ENCODE peak calls at places on chromosomes 2 and 18, in four cellular contexts. One of them, this sample, is unnamed.

GRCh38 chr18:28494151-28494550 is 317.2 kb upstream of the CDH2 start:
- DNase-seq in spleen: no peak
- DNase-seq in GM12891: no peak
- DNase-seq in lower leg skin: no peak
- DNase-seq in this sample: no peak

GRCh38 chr2:172465417-172466334 is 38.3 kb downstream of the ITGA6 start:
- DNase-seq in spleen: peak; percentile 80
- DNase-seq in GM12891: peak; percentile 21
- DNase-seq in lower leg skin: peak; percentile 77
- DNase-seq in this sample: peak; percentile 47

GRCh38 chr2:56133441-56133840 is 50.3 kb upstream of the CCDC85A start:
- DNase-seq in spleen: no peak
- DNase-seq in GM12891: no peak
- DNase-seq in lower leg skin: no peak
- DNase-seq in this sample: no peak

GRCh38 chr2:43209204-43209717 is 17.1 kb downstream of the ZFP36L2 start:
- DNase-seq in spleen: no peak
- DNase-seq in GM12891: no peak
- DNase-seq in lower leg skin: no peak
- DNase-seq in this sample: no peak

GRCh38 chr2:20577495-20578235 is 73.2 kb downstream of the HS1BP3 start:
- DNase-seq in spleen: peak; percentile 73
- DNase-seq in GM12891: no peak
- DNase-seq in lower leg skin: peak; percentile 59
- DNase-seq in this sample: peak; percentile 68

GRCh38 chr2:236702693-236703092 is 133.1 kb downstream of the ACKR3 start:
- DNase-seq in spleen: no peak
- DNase-seq in GM12891: no peak
- DNase-seq in lower leg skin: no peak
- DNase-seq in this sample: no peak

GRCh38 chr2:238868616-238869292 is 20.9 kb downstream of the TWIST2 start:
- DNase-seq in spleen: peak; percentile 67
- DNase-seq in GM12891: no peak
- DNase-seq in lower leg skin: peak; percentile 89
- DNase-seq in this sample: no peak

GRCh38 chr2:236117861-236118269 is 50.3 kb downstream of the GBX2 start:
- DNase-seq in spleen: no peak
- DNase-seq in GM12891: no peak
- DNase-seq in lower leg skin: no peak
- DNase-seq in this sample: no peak

GRCh38 chr18:32383040-32383819 is 87.5 kb downstream of the GAREM1 start:
- DNase-seq in spleen: no peak
- DNase-seq in GM12891: no peak
- DNase-seq in lower leg skin: no peak
- DNase-seq in this sample: peak; percentile 5

GRCh38 chr18:48953096-48953706 is 2.4 kb upstream of the SMAD7 start:
- DNase-seq in spleen: peak; percentile 78
- DNase-seq in GM12891: no peak
- DNase-seq in lower leg skin: no peak
- DNase-seq in this sample: no peak

GRCh38 chr2:62732262-62732777 is 26.8 kb downstream of the EHBP1 start:
- DNase-seq in spleen: no peak
- DNase-seq in GM12891: no peak
- DNase-seq in lower leg skin: no peak
- DNase-seq in this sample: no peak

GRCh38 chr2:222902660-222903059 is 41.8 kb downstream of the ACSL3 start:
- DNase-seq in spleen: no peak
- DNase-seq in GM12891: no peak
- DNase-seq in lower leg skin: no peak
- DNase-seq in this sample: no peak

GRCh38 chr2:160247295-160247694 is 47.2 kb upstream of the ITGB6 start:
- DNase-seq in spleen: no peak
- DNase-seq in GM12891: no peak
- DNase-seq in lower leg skin: no peak
- DNase-seq in this sample: no peak

GRCh38 chr2:58710795-58711279 is 469.7 kb upstream of the FANCL start:
- DNase-seq in spleen: no peak
- DNase-seq in GM12891: no peak
- DNase-seq in lower leg skin: no peak
- DNase-seq in this sample: no peak

GRCh38 chr2:74507926-74508520 is 528 bp upstream of the PCGF1 start:
- DNase-seq in spleen: peak; percentile 88
- DNase-seq in GM12891: no peak
- DNase-seq in lower leg skin: no peak
- DNase-seq in this sample: no peak

GRCh38 chr18:6644841-6645240 is 84.7 kb upstream of the ARHGAP28 start:
- DNase-seq in spleen: no peak
- DNase-seq in GM12891: no peak
- DNase-seq in lower leg skin: no peak
- DNase-seq in this sample: no peak

GRCh38 chr2:70083344-70084156 is 3.7 kb upstream of the PCBP1 start:
- DNase-seq in spleen: no peak
- DNase-seq in GM12891: no peak
- DNase-seq in lower leg skin: no peak
- DNase-seq in this sample: peak; percentile 71

GRCh38 chr2:20065885-20066602 is 14.6 kb upstream of the LAPTM4A start:
- DNase-seq in spleen: no peak
- DNase-seq in GM12891: no peak
- DNase-seq in lower leg skin: peak; percentile 68
- DNase-seq in this sample: peak; percentile 74

DNA sequence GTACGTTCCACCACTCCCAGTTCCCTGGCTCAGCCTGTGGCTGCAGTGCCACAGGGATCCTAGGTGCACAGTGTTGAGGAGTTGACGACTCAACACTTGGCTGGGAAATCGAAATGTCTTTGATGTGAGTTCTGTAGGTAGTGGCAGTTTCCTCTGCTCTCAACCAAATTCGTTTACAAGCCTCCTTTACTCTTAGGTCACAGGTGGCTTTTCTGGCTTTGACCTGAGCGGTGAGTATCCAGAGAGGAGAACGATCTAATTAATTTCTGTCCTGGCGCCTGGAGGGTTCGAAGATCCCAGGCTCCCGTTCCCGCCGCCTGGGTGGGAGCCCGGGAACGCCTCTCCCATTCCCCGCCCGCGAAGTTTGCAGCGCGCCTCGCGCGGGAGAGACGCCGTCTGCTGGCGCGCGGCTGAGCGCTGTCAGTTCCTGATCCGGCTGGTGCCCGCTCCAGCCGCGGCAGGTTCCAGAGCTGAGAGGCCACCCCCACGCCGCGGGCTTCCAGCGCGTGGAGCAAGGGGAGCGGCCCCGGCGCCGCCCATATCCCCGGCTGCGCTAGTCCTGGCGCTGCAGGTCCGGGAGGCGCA is at the start of gene LAMA3:
- DNase-seq in spleen: peak; percentile 80
- DNase-seq in GM12891: no peak
- DNase-seq in lower leg skin: peak; percentile 54
- DNase-seq in this sample: peak; percentile 54
- TF ChIP-seq POLR2A in spleen: no peak
- TF ChIP-seq POLR2A in GM12891: no peak
- TF ChIP-seq POLR2A in lower leg skin: no peak
- TF ChIP-seq POLR2A in this sample: peak; percentile 12

GRCh38 chr18:76446746-76447267 is 48.2 kb downstream of the ZNF516 start:
- DNase-seq in spleen: no peak
- DNase-seq in GM12891: no peak
- DNase-seq in lower leg skin: no peak
- DNase-seq in this sample: no peak
- TF ChIP-seq POLR2A in spleen: no peak
- TF ChIP-seq POLR2A in GM12891: no peak
- TF ChIP-seq POLR2A in lower leg skin: no peak
- TF ChIP-seq POLR2A in this sample: no peak

GRCh38 chr2:177394622-177395021 is 2.0 kb downstream of the AGPS start:
- DNase-seq in spleen: no peak
- DNase-seq in GM12891: no peak
- DNase-seq in lower leg skin: no peak
- DNase-seq in this sample: no peak

GRCh38 chr2:177393381-177393780 is 808 bp downstream of the AGPS start:
- DNase-seq in spleen: no peak
- DNase-seq in GM12891: no peak
- DNase-seq in lower leg skin: no peak
- DNase-seq in this sample: no peak

GRCh38 chr2:177393824-177394614 is 1.4 kb downstream of the AGPS start:
- DNase-seq in spleen: no peak
- DNase-seq in GM12891: no peak
- DNase-seq in lower leg skin: no peak
- DNase-seq in this sample: no peak

GRCh38 chr2:177391822-177392372 is 676 bp upstream of the AGPS start:
- DNase-seq in spleen: no peak
- DNase-seq in GM12891: no peak
- DNase-seq in lower leg skin: no peak
- DNase-seq in this sample: no peak

DNA sequence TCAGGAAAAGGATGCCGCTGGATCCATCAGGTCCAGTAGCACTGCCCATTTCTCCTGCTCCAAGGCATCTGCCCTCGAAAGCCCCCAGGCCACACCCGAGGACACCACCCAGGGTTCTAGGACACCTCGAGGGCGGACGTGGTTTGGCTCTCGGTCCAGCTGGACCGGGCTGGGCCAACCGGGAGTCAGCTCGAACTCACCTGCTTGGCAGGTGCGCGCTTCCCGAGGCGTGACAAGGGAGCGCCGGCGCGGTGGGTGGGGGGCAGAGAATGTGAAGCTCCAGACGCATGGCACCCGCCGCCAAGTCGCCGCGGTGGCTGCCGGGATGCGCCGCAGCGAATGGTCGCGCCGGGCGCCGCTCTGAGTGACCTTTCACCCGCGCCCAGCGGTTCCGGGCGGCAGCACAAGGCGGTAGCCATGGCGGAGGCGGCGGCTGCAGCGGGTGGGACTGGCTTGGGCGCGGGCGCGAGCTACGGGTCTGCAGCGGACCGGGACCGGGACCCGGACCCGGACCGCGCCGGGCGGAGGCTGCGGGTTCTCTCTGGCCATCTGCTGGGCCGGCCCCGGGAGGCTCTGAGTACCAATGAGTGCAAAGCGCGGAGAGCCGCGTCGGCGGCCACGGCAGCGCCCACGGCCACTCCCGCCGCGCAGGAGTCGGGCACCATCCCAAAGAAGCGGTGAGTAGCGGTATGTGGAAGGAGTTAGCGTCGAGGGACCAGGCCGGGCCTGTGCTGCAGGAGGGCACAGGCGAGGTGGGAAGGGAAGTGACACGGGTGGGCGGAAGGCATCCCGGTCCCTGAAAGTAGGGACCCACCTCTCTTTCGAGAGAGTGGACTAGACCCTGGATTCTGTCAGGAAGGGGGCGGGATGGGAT is at the start of gene AGPS:
- DNase-seq in spleen: peak; percentile 96
- DNase-seq in GM12891: peak; percentile 64
- DNase-seq in lower leg skin: peak; percentile 38
- DNase-seq in this sample: peak; percentile 58
- TF ChIP-seq POLR2A in spleen: no peak
- TF ChIP-seq POLR2A in GM12891: peak; percentile 56
- TF ChIP-seq POLR2A in lower leg skin: no peak
- TF ChIP-seq POLR2A in this sample: peak; percentile 77

GRCh38 chr2:27378096-27378808 is 2.3 kb downstream of the ZNF513 start:
- DNase-seq in spleen: peak; percentile 78
- DNase-seq in GM12891: no peak
- DNase-seq in lower leg skin: no peak
- DNase-seq in this sample: no peak

GRCh38 chr2:27378809-27379290 is 1.7 kb downstream of the ZNF513 start:
- DNase-seq in spleen: peak; percentile 79
- DNase-seq in GM12891: no peak
- DNase-seq in lower leg skin: no peak
- DNase-seq in this sample: no peak

GRCh38 chr2:27376866-27377617 is 3.5 kb downstream of the ZNF513 start:
- DNase-seq in spleen: no peak
- DNase-seq in GM12891: no peak
- DNase-seq in lower leg skin: no peak
- DNase-seq in this sample: no peak

GRCh38 chr2:27376151-27376865 is 4.2 kb downstream of the ZNF513 start:
- DNase-seq in spleen: no peak
- DNase-seq in GM12891: no peak
- DNase-seq in lower leg skin: no peak
- DNase-seq in this sample: no peak

GRCh38 chr2:27377618-27378095 is 2.9 kb downstream of the ZNF513 start:
- DNase-seq in spleen: no peak
- DNase-seq in GM12891: no peak
- DNase-seq in lower leg skin: no peak
- DNase-seq in this sample: no peak
- TF ChIP-seq POLR2A in spleen: no peak
- TF ChIP-seq POLR2A in GM12891: peak; percentile 5
- TF ChIP-seq POLR2A in lower leg skin: no peak
- TF ChIP-seq POLR2A in this sample: no peak

DNA sequence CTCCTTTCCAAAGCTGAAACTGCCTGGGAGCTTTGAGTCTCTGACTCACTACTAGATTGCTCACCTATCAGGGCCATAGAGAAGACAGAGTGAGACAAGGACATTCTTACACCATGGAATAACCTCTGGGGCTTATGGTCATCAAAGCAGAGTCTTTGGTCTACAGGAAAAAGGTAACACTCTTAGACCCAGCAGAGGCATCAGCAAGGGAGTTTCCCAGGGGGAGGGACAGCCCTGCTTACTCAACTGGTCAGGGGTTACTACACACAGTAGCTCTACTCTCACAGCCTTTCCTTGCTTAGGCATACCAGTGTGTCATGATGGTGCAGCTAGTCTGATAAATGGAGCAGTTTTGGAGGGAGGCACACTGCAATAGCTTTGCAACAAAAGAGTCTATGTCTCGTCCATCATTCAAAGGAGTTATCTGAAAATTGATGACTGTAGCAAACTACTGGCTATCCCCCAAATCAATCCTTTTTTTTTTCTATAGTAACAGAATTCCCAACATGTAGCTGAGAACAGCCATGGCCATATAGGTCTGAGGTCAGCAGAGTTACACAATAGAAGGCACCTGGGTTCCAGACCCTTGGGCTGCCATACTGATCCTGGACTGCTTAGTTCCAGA is 22.4 kb upstream of the CD28 start:
- DNase-seq in spleen: no peak
- DNase-seq in GM12891: peak; percentile 18
- DNase-seq in lower leg skin: no peak
- DNase-seq in this sample: peak; percentile 54
- TF ChIP-seq POLR2A in spleen: no peak
- TF ChIP-seq POLR2A in GM12891: no peak
- TF ChIP-seq POLR2A in lower leg skin: no peak
- TF ChIP-seq POLR2A in this sample: no peak